ENCODE peak calls at places on chromosomes 1 and 21, in ten cellular contexts. P is ovary, C is GM12865, G is AG10803, M is cardiac muscle cell, B is endothelial cell, Y is SK-N-SH, O is HFFc6, F is left ventricle myocardium inferior, X is K562. T is an unnamed sample.

GRCh38 chr1:230798491-230798890 is 51.3 kb downstream of the CAPN9 start:
- DNase-seq in P (no peak), C (no peak), G (no peak), M (no peak), B (no peak), Y (no peak), O (no peak), F (no peak), X (no peak), T (no peak)

GRCh38 chr1:100440075-100440809 is 87.9 kb downstream of the CDC14A start:
- DNase-seq in P (no peak), C (peak; percentile 14), G (no peak), M (no peak), B (no peak), Y (peak; percentile 35), O (no peak), F (no peak), X (peak; percentile 44), T (no peak)

GRCh38 chr21:35420658-35421057 is 371.6 kb upstream of the RUNX1 start:
- DNase-seq in P (no peak), C (no peak), G (no peak), M (no peak), B (no peak), Y (no peak), O (no peak), F (no peak), X (no peak), T (no peak)

GRCh38 chr21:18204931-18205330 is 39.7 kb upstream of the CHODL start:
- DNase-seq in P (no peak), C (no peak), G (no peak), M (no peak), B (no peak), Y (no peak), O (no peak), F (no peak), X (no peak), T (no peak)

GRCh38 chr1:11684070-11684469 is 3.1 kb upstream of the MAD2L2 start:
- DNase-seq in P (no peak), C (no peak), G (no peak), M (no peak), B (no peak), Y (peak; percentile 89), O (no peak), F (no peak), X (no peak), T (no peak)

GRCh38 chr1:30779294-30780071 is 21.9 kb upstream of the LAPTM5 start:
- DNase-seq in P (peak; percentile 84), C (peak; percentile 89), G (peak; percentile 55), M (peak; percentile 79), B (peak; percentile 95), Y (peak; percentile 88), O (peak; percentile 46), F (peak; percentile 79), X (peak; percentile 89), T (peak; percentile 93)

GRCh38 chr1:94675373-94675772 is 133.8 kb upstream of the F3 start:
- DNase-seq in P (no peak), C (no peak), G (no peak), M (peak; percentile 59), B (no peak), Y (no peak), O (no peak), F (no peak), X (no peak), T (no peak)

GRCh38 chr1:11550664-11551283 is 71.8 kb downstream of the DISP3 start:
- DNase-seq in P (peak; percentile 67), C (peak; percentile 59), G (peak; percentile 53), M (peak; percentile 89), B (peak; percentile 82), Y (no peak), O (peak; percentile 50), F (peak; percentile 42), X (peak; percentile 93), T (no peak)

GRCh38 chr21:36185498-36185897 is 28.9 kb downstream of the DOP1B start:
- DNase-seq in P (no peak), C (no peak), G (no peak), M (no peak), B (no peak), Y (no peak), O (no peak), F (no peak), X (no peak), T (no peak)

GRCh38 chr1:219731771-219732170 is 118.9 kb upstream of the ZC3H11B start:
- DNase-seq in P (no peak), C (no peak), G (no peak), M (no peak), B (no peak), Y (no peak), O (no peak), F (no peak), X (no peak), T (no peak)

GRCh38 chr1:155973723-155974122 is 4.6 kb downstream of the ARHGEF2 start:
- DNase-seq in P (no peak), C (no peak), G (no peak), M (no peak), B (no peak), Y (no peak), O (no peak), F (no peak), X (no peak), T (no peak)

GRCh38 chr1:200139661-200140250 is 112.2 kb downstream of the NR5A2 start:
- DNase-seq in P (no peak), C (peak; percentile 77), G (peak; percentile 77), M (peak; percentile 76), B (peak; percentile 28), Y (peak; percentile 62), O (peak; percentile 39), F (no peak), X (peak; percentile 51), T (no peak)

GRCh38 chr1:90402893-90403849 is 313.9 kb downstream of the BARHL2 start:
- DNase-seq in P (no peak), C (no peak), G (peak; percentile 85), M (peak; percentile 97), B (peak; percentile 9), Y (peak; percentile 0), O (peak; percentile 42), F (no peak), X (no peak), T (peak; percentile 31)

GRCh38 chr1:224211262-224211962 is 28.4 kb downstream of the DEGS1 start:
- DNase-seq in P (no peak), C (peak; percentile 21), G (peak; percentile 65), M (peak; percentile 73), B (no peak), Y (peak; percentile 62), O (peak; percentile 37), F (no peak), X (no peak), T (no peak)

DNA sequence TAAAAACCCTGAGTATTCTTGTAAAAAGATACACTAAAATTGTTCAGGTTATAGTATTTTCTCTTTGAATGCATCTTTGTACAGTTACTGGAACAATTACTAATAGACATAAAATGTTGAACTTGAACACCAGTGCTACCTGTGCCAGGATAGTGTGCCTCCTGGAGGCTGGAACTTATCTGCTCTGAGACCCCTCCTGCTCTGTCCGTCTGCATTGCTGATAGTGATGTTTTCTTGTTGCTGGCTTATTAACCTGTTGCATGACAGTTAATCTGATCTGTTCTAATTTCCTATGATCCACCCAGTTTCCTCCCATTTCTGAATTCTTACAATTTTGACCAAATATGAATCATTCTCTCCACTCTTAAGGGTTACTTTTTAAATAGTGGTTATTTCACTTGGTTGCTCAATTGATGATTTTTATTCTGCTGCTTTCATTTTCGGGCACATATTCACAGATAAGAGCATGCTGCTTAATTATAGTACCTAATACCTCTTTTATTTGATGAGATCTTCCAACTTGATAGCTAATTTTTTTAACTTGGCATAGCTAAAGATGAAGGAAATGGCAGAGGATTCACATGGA is 101.4 kb downstream of the CC2D1B start:
- DNase-seq in P (no peak), C (no peak), G (no peak), M (peak; percentile 29), B (no peak), Y (peak; percentile 5), O (no peak), F (no peak), X (no peak), T (no peak)
- TF ChIP-seq CTCF in P (no peak), C (no peak), G (no peak), M (no peak), B (no peak), Y (no peak), O (no peak), F (peak; percentile 14), X (peak; percentile 34), T (no peak)

DNA sequence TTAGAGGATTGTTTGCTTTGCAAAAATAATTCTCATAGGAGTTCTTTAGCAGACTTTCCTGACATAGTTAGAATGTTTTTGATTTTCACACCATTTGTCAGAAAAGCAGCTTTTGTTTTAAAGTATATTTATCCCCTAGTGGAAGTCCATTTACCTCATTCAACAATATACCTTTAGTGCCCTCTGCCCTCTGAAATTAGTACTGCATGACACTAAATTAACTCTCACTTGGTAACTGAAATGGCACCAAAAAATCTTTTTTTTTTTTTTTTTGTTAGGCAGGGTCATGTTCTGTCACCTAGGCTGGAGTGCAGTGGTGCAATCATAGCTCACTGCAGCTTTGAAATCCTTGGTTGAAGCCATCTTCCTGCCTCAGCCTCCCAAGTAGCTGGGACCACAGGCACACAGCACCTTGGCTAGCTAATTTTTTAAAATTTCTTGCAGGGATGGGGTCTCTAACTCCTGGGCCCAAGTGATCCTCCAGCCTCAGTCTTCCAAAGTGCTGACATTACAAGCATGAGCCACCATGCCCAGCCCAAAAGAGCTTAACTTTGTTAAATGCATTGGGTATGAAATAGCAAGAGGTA is 13.6 kb downstream of the LRRC42 start:
- DNase-seq in P (no peak), C (peak; percentile 46), G (peak; percentile 44), M (peak; percentile 46), B (no peak), Y (peak; percentile 47), O (peak; percentile 30), F (no peak), X (peak; percentile 43), T (no peak)
- TF ChIP-seq CTCF in P (no peak), C (peak; percentile 46), G (peak; percentile 63), M (peak; percentile 49), B (peak; percentile 69), Y (peak; percentile 71), O (peak; percentile 78), F (peak; percentile 65), X (peak; percentile 87), T (peak; percentile 71)

GRCh38 chr1:244653439-244654283 is 735 bp downstream of the DESI2 start:
- DNase-seq in P (no peak), C (no peak), G (peak; percentile 28), M (peak; percentile 14), B (peak; percentile 40), Y (no peak), O (no peak), F (no peak), X (no peak), T (no peak)
- TF ChIP-seq CTCF in P (no peak), C (no peak), G (no peak), M (no peak), B (no peak), Y (no peak), O (peak; percentile 17), F (no peak), X (no peak), T (no peak)

DNA sequence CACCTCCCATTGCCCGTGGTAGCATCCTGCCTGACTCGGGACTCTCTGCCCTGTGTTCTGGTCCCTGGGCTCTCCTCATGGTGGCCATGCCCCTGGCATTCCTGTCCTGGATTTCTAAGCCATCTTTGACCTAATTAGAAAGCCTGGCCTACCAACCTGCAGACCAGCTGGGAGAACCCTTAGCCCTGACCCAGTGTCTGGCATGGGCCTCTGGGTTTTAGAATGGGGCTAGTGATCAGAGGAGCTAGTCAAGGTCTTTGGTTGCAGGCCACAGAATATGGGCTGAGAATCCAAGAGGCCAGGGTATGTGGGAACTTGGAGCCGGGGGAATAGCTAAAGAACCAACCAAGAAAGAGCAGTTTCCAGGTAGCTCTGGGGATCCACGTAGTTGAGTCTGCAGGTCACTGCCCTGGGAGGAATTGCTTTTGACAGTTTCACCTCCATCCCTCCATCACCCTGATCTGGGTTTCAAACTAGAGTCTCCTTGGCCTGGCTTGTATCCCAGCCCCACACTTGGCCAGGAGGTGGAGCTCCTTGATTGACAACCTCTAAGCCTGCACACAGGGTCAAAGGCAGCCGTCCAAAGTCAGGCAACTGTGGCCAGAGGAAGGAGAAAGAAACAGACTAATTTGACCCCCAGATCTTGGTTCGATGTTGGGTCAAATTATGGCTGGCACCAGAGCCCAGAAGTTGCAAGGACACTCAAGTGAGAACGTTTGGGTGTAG is 54.7 kb upstream of the ABCG1 start:
- DNase-seq in P (no peak), C (peak; percentile 73), G (no peak), M (peak; percentile 43), B (peak; percentile 59), Y (peak; percentile 52), O (no peak), F (peak; percentile 61), X (no peak), T (peak; percentile 65)
- TF ChIP-seq CTCF in P (no peak), C (peak; percentile 74), G (no peak), M (peak; percentile 40), B (no peak), Y (no peak), O (peak; percentile 25), F (peak; percentile 78), X (peak; percentile 79), T (peak; percentile 25)